ENCODE peak calls at places on chromosomes 2 and 18, in four cellular contexts. P is endothelial cell of umbilical vein, J is AG04450, S is psoas muscle. K is an unnamed sample.

GRCh38 chr2:186256540-186256939 is 229.5 kb upstream of the ZC3H15 start:
- DNase-seq in P (peak; percentile 64), J (no peak), S (no peak), K (peak; percentile 26)

GRCh38 chr18:68662779-68663178 is 52.1 kb downstream of the TMX3 start:
- DNase-seq in P (no peak), J (no peak), S (no peak), K (peak; percentile 27)

GRCh38 chr2:2291500-2292260 is 39.4 kb downstream of the MYT1L start:
- DNase-seq in P (no peak), J (no peak), S (no peak), K (no peak)

GRCh38 chr2:202657876-202658275 is 23.1 kb downstream of the FAM117B start:
- DNase-seq in P (no peak), J (no peak), S (no peak), K (no peak)

GRCh38 chr2:233463586-233463985 is 103.0 kb downstream of the USP40 start:
- DNase-seq in P (no peak), J (no peak), S (no peak), K (no peak)

GRCh38 chr2:29247336-29247914 is 132.2 kb downstream of the CLIP4 start:
- DNase-seq in P (no peak), J (no peak), S (no peak), K (no peak)

GRCh38 chr2:171487803-171488259 is 34.4 kb upstream of the CYBRD1 start:
- DNase-seq in P (no peak), J (no peak), S (no peak), K (no peak)

GRCh38 chr18:3970929-3971328 is 484.2 kb downstream of the DLGAP1 start:
- DNase-seq in P (no peak), J (no peak), S (no peak), K (no peak)

GRCh38 chr2:86293612-86294011 is 43.8 kb downstream of the REEP1 start:
- DNase-seq in P (no peak), J (no peak), S (no peak), K (peak; percentile 7)

GRCh38 chr2:18836436-18836835 is 247.1 kb upstream of the NT5C1B start:
- DNase-seq in P (no peak), J (no peak), S (no peak), K (no peak)

GRCh38 chr2:65390134-65390533 is 42.3 kb downstream of the SPRED2 start:
- DNase-seq in P (no peak), J (no peak), S (no peak), K (no peak)

GRCh38 chr2:201149064-201149820 is 33.3 kb downstream of the CFLAR start:
- DNase-seq in P (peak; percentile 76), J (no peak), S (no peak), K (peak; percentile 97)

GRCh38 chr18:26617151-26617554 is 68.8 kb upstream of the KCTD1 start:
- DNase-seq in P (no peak), J (peak; percentile 16), S (no peak), K (peak; percentile 96)

GRCh38 chr2:11344956-11345671 is 678 bp upstream of the ROCK2 start:
- DNase-seq in P (peak; percentile 80), J (peak; percentile 33), S (peak; percentile 52), K (peak; percentile 51)

GRCh38 chr18:21914739-21915319 is 174.2 kb downstream of the MIB1 start:
- DNase-seq in P (peak; percentile 81), J (peak; percentile 18), S (no peak), K (peak; percentile 33)

GRCh38 chr2:9178905-9179571 is 27.6 kb upstream of the ASAP2 start:
- DNase-seq in P (peak; percentile 84), J (peak; percentile 69), S (peak; percentile 55), K (peak; percentile 90)

GRCh38 chr2:51344886-51345285 is 313.0 kb upstream of the NRXN1 start:
- DNase-seq in P (no peak), J (no peak), S (no peak), K (no peak)

GRCh38 chr18:61831071-61831470 is 61.7 kb downstream of the RNF152 start:
- DNase-seq in P (peak; percentile 96), J (no peak), S (no peak), K (no peak)

GRCh38 chr2:150610670-150611279 is 123.3 kb upstream of the RND3 start:
- DNase-seq in P (peak; percentile 45), J (no peak), S (no peak), K (no peak)

GRCh38 chr2:71743995-71744675 is 290.8 kb downstream of the DYSF start:
- DNase-seq in P (peak; percentile 57), J (no peak), S (peak; percentile 41), K (no peak)

GRCh38 chr2:66729391-66729790 is 294.5 kb downstream of the MEIS1 start:
- DNase-seq in P (no peak), J (no peak), S (no peak), K (peak; percentile 18)

GRCh38 chr18:79570266-79571201 is 109.1 kb upstream of the CTDP1 start:
- DNase-seq in P (no peak), J (peak; percentile 27), S (no peak), K (peak; percentile 95)

GRCh38 chr2:157173740-157174184 is 83.7 kb upstream of the GALNT5 start:
- DNase-seq in P (peak; percentile 93), J (peak; percentile 98), S (no peak), K (peak; percentile 100)
- H3K4me3 ChIP-seq in P (no peak overlapping the region), J (no peak overlapping the region), S (no peak overlapping the region), K (no peak overlapping the region)

DNA sequence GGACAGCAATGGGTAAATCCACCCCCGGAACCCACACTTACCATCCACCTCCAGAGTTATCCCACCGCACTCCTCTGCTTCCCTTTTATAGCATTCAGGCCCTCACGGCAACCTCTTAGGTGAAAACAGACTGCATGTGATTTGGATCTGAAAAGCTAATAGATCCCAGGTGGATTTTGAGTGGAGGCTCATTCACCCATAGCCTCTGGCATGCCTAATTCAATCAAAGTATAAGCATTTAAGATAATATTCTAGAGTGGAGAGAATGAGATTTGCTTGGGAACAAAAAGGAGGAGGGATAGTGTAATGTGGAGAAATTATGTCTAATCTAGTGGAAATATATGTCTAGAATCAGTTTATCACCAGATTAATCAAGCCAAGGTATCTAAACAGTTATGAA is 17.1 kb downstream of the SLC14A1 start:
- DNase-seq in P (no peak), J (no peak), S (no peak), K (no peak)
- H3K27ac ChIP-seq in P (no peak overlapping the region), J (no peak overlapping the region), S (no peak overlapping the region), K (no peak overlapping the region)

GRCh38 chr2:44532031-44532430 is 170.3 kb downstream of the CAMKMT start:
- DNase-seq in P (no peak), J (no peak), S (no peak), K (no peak)

GRCh38 chr2:44528595-44528994 is 166.8 kb downstream of the CAMKMT start:
- DNase-seq in P (no peak), J (peak; percentile 23), S (no peak), K (peak; percentile 90)

GRCh38 chr2:44533508-44533907 is 171.8 kb downstream of the CAMKMT start:
- DNase-seq in P (no peak), J (no peak), S (no peak), K (no peak)

GRCh38 chr2:44529448-44529847 is 167.7 kb downstream of the CAMKMT start:
- DNase-seq in P (no peak), J (no peak), S (no peak), K (no peak)

DNA sequence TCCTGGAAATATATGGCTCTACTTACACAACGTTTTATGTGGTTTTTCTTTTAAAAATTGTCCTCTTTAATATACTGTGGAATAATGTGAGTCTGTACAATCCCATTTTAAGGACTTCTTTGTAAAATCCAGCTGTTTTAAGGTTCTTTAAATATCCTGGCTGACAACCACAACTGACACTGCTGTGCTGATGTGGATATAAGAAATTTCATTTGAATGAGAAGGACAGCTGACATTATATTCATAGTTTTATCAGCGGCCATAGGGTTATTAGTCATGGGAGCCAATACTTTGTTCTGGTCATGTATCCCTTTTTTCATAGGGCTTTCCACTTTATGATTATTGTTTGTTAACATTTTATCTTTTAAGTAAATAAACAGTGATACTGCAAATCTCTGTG is 169.5 kb downstream of the CAMKMT start:
- DNase-seq in P (no peak), J (no peak), S (no peak), K (no peak)
- H3K4me3 ChIP-seq in P (no peak overlapping the region), J (no peak overlapping the region), S (no peak overlapping the region), K (no peak overlapping the region)

GRCh38 chr2:101430161-101430560 is 42.9 kb upstream of the CREG2 start:
- DNase-seq in P (no peak), J (no peak), S (no peak), K (no peak)

GRCh38 chr2:101432411-101433181 is 42.3 kb downstream of the RFX8 start:
- DNase-seq in P (no peak), J (no peak), S (peak; percentile 43), K (peak; percentile 59)

GRCh38 chr2:101433465-101433864 is 41.4 kb downstream of the RFX8 start:
- DNase-seq in P (no peak), J (no peak), S (no peak), K (no peak)

GRCh38 chr2:101429453-101429852 is 42.1 kb upstream of the CREG2 start:
- DNase-seq in P (no peak), J (no peak), S (no peak), K (no peak)

DNA sequence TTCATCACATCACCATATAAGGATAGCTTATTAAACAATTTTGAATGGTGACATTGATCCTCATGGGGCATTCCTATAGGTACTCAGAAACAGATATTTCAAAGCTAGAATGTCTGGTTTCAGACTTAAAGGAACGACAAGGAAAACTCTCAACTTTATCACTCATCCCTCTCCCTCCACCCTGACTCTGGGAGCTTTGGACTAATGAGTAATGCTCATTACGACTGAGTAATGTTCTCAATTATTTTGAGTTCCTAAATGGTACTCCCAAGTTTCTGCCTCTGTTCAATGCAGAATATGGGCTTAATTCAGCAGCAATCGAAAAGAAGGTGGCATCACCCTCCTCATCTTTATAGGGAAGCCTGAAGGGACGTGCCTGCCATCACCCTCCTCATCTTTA is 43.4 kb downstream of the RFX8 start:
- DNase-seq in P (no peak), J (no peak), S (no peak), K (no peak)
- H3K27ac ChIP-seq in P (no peak overlapping the region), J (no peak overlapping the region), S (no peak overlapping the region), K (no peak overlapping the region)

GRCh38 chr2:219544567-219544966 is 739 bp downstream of the TMEM198 start:
- DNase-seq in P (no peak), J (no peak), S (no peak), K (no peak)
- H3K4me3 ChIP-seq in P (no peak overlapping the region), J (peak overlapping the region; percentile 59), S (peak overlapping the region; percentile 79), K (peak overlapping the region; percentile 72)

GRCh38 chr18:48834421-48835011 is 116.2 kb downstream of the SMAD7 start:
- DNase-seq in P (peak; percentile 90), J (peak; percentile 78), S (peak; percentile 73), K (peak; percentile 89)
- H3K27ac ChIP-seq in P (peak overlapping the region; percentile 30), J (peak overlapping the region; percentile 82), S (no peak overlapping the region), K (peak overlapping the region; percentile 73)

GRCh38 chr18:70421471-70421870 is 132.6 kb downstream of the SOCS6 start:
- DNase-seq in P (peak; percentile 85), J (no peak), S (no peak), K (peak; percentile 78)

GRCh38 chr18:70420151-70420898 is 131.5 kb downstream of the SOCS6 start:
- DNase-seq in P (peak; percentile 51), J (no peak), S (no peak), K (peak; percentile 72)

GRCh38 chr18:70418551-70419311 is 129.9 kb downstream of the SOCS6 start:
- DNase-seq in P (no peak), J (no peak), S (no peak), K (peak; percentile 27)

GRCh38 chr18:70417847-70418246 is 129.0 kb downstream of the SOCS6 start:
- DNase-seq in P (no peak), J (no peak), S (no peak), K (no peak)

GRCh38 chr18:70419526-70419925 is 130.7 kb downstream of the SOCS6 start:
- DNase-seq in P (no peak), J (no peak), S (no peak), K (peak; percentile 90)
- H3K4me3 ChIP-seq in P (no peak overlapping the region), J (no peak overlapping the region), S (no peak overlapping the region), K (peak overlapping the region; percentile 2)

GRCh38 chr2:213980883-213981282 is 430.0 kb upstream of the VWC2L start:
- DNase-seq in P (peak; percentile 86), J (no peak), S (no peak), K (no peak)
- H3K27ac ChIP-seq in P (peak overlapping the region; percentile 37), J (no peak overlapping the region), S (no peak overlapping the region), K (no peak overlapping the region)